ENCODE peak calls at places on chromosome 21, in eight cellular contexts. T is HCT116; U is body of pancreas; V is neural progenitor cell; D is A549; L is hepatocyte; H is CD8-positive, alpha-beta memory T cell; B is SJSA1. M is an unnamed sample. For H3K9me3 and H3K4me1, the result is how much of the 10 kb centered on the place peaks cover.

GRCh38 chr21:15005391-15005790 is 59.4 kb downstream of the NRIP1 start:
- DNase-seq in T (no peak), H (peak), L (no peak), D (no peak), V (peak), U (no peak), B (peak), M (no peak)

GRCh38 chr21:27423906-27424595 is 457.2 kb upstream of the ADAMTS5 start:
- DNase-seq in D (no peak), B (no peak), T (no peak), L (peak), H (no peak), V (no peak), U (no peak), M (no peak)

GRCh38 chr21:39119696-39120290 is 63.5 kb downstream of the PSMG1 start:
- DNase-seq in U (no peak), V (no peak), L (no peak), T (no peak), H (no peak), B (no peak), D (no peak), M (no peak)

GRCh38 chr21:14863745-14864210 is 201.0 kb downstream of the NRIP1 start:
- DNase-seq in U (no peak), T (no peak), V (no peak), H (no peak), B (no peak), L (peak), D (peak), M (no peak)

GRCh38 chr21:43712268-43712942 is 6.5 kb upstream of the PDXK start:
- DNase-seq in T (peak), D (peak), B (no peak), H (no peak), V (no peak), L (peak), U (peak), M (no peak)

GRCh38 chr21:17925900-17926299 is 106.7 kb upstream of the C21orf91 start:
- DNase-seq in T (no peak), V (peak), L (peak), U (no peak), H (no peak), D (no peak), B (no peak), M (no peak)

GRCh38 chr21:44761747-44762208 is 39.8 kb downstream of the UBE2G2 start:
- DNase-seq in B (no peak), T (no peak), H (no peak), L (no peak), V (no peak), D (no peak), U (no peak), M (no peak)

GRCh38 chr21:35940074-35940927 is 120.0 kb downstream of the SETD4 start:
- DNase-seq in L (peak), D (peak), U (peak), H (no peak), V (peak), T (peak), B (peak), M (peak)

GRCh38 chr21:45248301-45248892 is 39.3 kb downstream of the POFUT2 start:
- DNase-seq in D (no peak), U (no peak), T (no peak), L (no peak), V (no peak), B (no peak), H (no peak), M (no peak)

DNA sequence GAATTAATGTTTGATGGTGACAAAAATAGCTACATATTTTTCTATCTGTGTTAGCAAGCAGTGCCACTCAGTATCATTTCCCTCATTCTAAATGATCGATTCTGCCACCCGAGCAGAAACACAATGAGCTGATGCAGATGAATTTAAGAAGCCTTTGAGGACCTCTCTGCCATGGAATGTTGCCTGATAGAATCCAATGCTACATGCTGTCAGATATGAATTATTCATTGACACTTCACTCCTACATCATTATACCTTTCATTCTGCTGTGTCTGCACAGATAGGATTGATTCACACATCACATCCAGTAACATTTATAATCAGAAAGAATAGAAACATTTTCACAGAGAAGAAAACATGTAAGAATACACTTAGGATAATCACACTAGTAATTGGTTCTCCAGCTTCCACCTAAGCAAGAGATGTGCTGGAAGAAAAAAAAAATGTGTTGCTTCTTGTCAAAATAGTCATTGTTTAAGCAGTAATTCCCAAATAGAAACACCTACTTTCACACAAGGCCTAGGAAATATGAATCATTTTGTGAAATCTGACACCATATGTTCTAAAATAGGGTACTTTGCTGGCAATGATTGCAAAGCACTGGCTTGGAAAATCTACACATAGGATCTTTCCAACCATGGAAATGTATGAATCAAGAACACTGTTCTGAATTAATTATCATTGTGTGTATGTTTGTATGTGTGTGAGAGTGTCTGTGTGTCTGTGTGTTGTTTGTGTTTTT is 110.1 kb downstream of the GRIK1 start:
- DNase-seq in U (no peak), T (no peak), D (no peak), L (no peak), V (no peak), H (no peak), B (no peak), M (no peak)
- H3K9me3 ChIP-seq in U (under half), T (under half), D (under half), L (under half), V (under half), H (under half), B (under half), M (under half)

GRCh38 chr21:42655797-42656770 is 2.7 kb downstream of the PDE9A start:
- DNase-seq in T (no peak), B (no peak), L (peak), V (peak), D (no peak), U (no peak), H (no peak), M (no peak)
- H3K4me3 ChIP-seq in T (no peak), B (no peak), L (no peak), V (peak), D (no peak), U (no peak), H (no peak), M (no peak)

GRCh38 chr21:34869541-34869940 is 179.6 kb downstream of the RUNX1 start:
- DNase-seq in D (no peak), T (no peak), B (no peak), U (no peak), V (no peak), H (no peak), L (no peak), M (no peak)

GRCh38 chr21:34865922-34866271 is 183.2 kb downstream of the RUNX1 start:
- DNase-seq in V (peak), H (no peak), B (peak), D (no peak), T (no peak), L (peak), U (no peak), M (no peak)

GRCh38 chr21:34870246-34870645 is 178.9 kb downstream of the RUNX1 start:
- DNase-seq in B (no peak), D (no peak), U (no peak), T (no peak), H (no peak), V (no peak), L (no peak), M (no peak)

GRCh38 chr21:34864370-34865209 is 184.5 kb downstream of the RUNX1 start:
- DNase-seq in U (no peak), D (no peak), V (no peak), B (no peak), T (no peak), H (no peak), L (no peak), M (no peak)

GRCh38 chr21:34867785-34868184 is 181.3 kb downstream of the RUNX1 start:
- DNase-seq in D (no peak), B (no peak), T (no peak), U (no peak), H (no peak), L (no peak), V (no peak), M (no peak)
- H3K4me1 ChIP-seq in D (under half), B (half or more), T (half or more), U (under half), H (under half), L (under half), V (under half), M (under half)

GRCh38 chr21:46594276-46594675 is 10.6 kb downstream of the S100B start:
- DNase-seq in B (no peak), T (no peak), D (no peak), V (no peak), L (no peak), H (no peak), U (no peak), M (no peak)
- H3K9me3 ChIP-seq in B (under half), T (under half), D (under half), V (under half), L (under half), H (under half), U (under half), M (under half)